ENCODE peak calls at places on chromosomes 12 and 14, in ten cellular contexts. J is uterus, Z is mucosa of descending colon, M is adrenal gland, A is dorsolateral prefrontal cortex, P is BJ, D is stomach, B is HepG2, O is right atrium auricular region, K is IMR-90. Y is an unnamed sample.

GRCh38 chr12:131203666-131204415 is 250.1 kb downstream of the ADGRD1 start:
- DNase-seq in A (peak; percentile 21), O (peak; percentile 40), J (no peak), P (no peak), D (no peak), B (no peak), Z (no peak), K (no peak), M (no peak), Y (no peak)

GRCh38 chr14:49594347-49595089 is 4.2 kb upstream of the LRR1 start:
- DNase-seq in K (peak; percentile 85), O (no peak), A (no peak), J (no peak), P (no peak), D (no peak), Z (peak; percentile 80), B (no peak), M (peak; percentile 73), Y (peak; percentile 70)

GRCh38 chr14:52776816-52777215 is 14.6 kb downstream of the GNPNAT1 start:
- DNase-seq in K (no peak), P (no peak), D (no peak), Z (no peak), A (no peak), B (peak; percentile 17), M (no peak), J (no peak), O (no peak), Y (no peak)

GRCh38 chr14:83294941-83295340 is 1761.3 kb upstream of the SEL1L start:
- DNase-seq in K (peak; percentile 51), A (no peak), B (no peak), Z (no peak), P (no peak), D (no peak), M (no peak), J (no peak), O (no peak), Y (no peak)

GRCh38 chr14:37150414-37150813 is 22.0 kb downstream of the SLC25A21 start:
- DNase-seq in D (no peak), O (no peak), P (no peak), Z (peak; percentile 21), K (peak; percentile 58), M (no peak), A (no peak), B (peak; percentile 63), J (no peak), Y (peak; percentile 62)

GRCh38 chr12:42196728-42197603 is 41.1 kb downstream of the YAF2 start:
- DNase-seq in O (no peak), Z (no peak), A (no peak), P (no peak), B (no peak), J (no peak), D (no peak), M (no peak), K (no peak), Y (no peak)

GRCh38 chr12:112214064-112214463 is 88.7 kb downstream of the TRAFD1 start:
- DNase-seq in Z (no peak), J (no peak), D (no peak), O (no peak), M (no peak), P (no peak), K (no peak), B (no peak), A (no peak), Y (no peak)

GRCh38 chr14:31326111-31326510 is 94.2 kb downstream of the HEATR5A start:
- DNase-seq in M (no peak), P (no peak), J (no peak), Z (peak; percentile 46), D (no peak), K (peak; percentile 39), B (peak; percentile 26), A (no peak), O (no peak), Y (peak; percentile 57)

GRCh38 chr12:57128519-57129247 is 400 bp downstream of the LRP1 start:
- DNase-seq in B (no peak), P (no peak), K (no peak), Z (peak; percentile 47), J (no peak), M (no peak), A (no peak), D (no peak), O (no peak), Y (no peak)

GRCh38 chr12:16605666-16606116 is 271 bp downstream of the LMO3 start:
- DNase-seq in M (no peak), Z (no peak), O (no peak), B (peak; percentile 9), D (no peak), K (peak; percentile 12), A (no peak), J (peak; percentile 41), P (no peak), Y (peak; percentile 28)

GRCh38 chr12:127389923-127390322 is 877.0 kb upstream of the TMEM132C start:
- DNase-seq in A (no peak), M (no peak), B (peak; percentile 3), D (no peak), K (peak; percentile 60), J (no peak), Z (no peak), P (no peak), O (no peak), Y (peak; percentile 65)

GRCh38 chr12:96073346-96074336 is 38.3 kb upstream of the LTA4H start:
- DNase-seq in P (no peak), B (no peak), D (no peak), K (no peak), M (no peak), O (no peak), Z (no peak), A (no peak), J (no peak), Y (no peak)

GRCh38 chr14:50926851-50927386 is 17.4 kb downstream of the PYGL start:
- DNase-seq in M (no peak), P (no peak), Z (no peak), A (no peak), O (no peak), D (no peak), K (no peak), J (no peak), B (no peak), Y (no peak)

GRCh38 chr12:95126076-95126475 is 52.7 kb upstream of the NR2C1 start:
- DNase-seq in Z (no peak), P (no peak), O (no peak), D (no peak), B (no peak), K (no peak), A (no peak), M (no peak), J (no peak), Y (no peak)

GRCh38 chr14:54226103-54226502 is 170.7 kb upstream of the CDKN3 start:
- DNase-seq in A (no peak), Z (no peak), J (no peak), B (no peak), P (no peak), O (no peak), M (no peak), D (no peak), K (peak; percentile 20), Y (peak; percentile 60)

GRCh38 chr14:90820958-90821357 is 4.7 kb upstream of the TTC7B start:
- DNase-seq in B (no peak), M (no peak), A (peak; percentile 61), P (no peak), J (no peak), D (peak; percentile 43), K (peak; percentile 55), Z (no peak), O (no peak), Y (peak; percentile 55)

GRCh38 chr12:4011597-4011996 is 138.4 kb upstream of the PARP11 start:
- DNase-seq in D (no peak), P (no peak), Z (no peak), B (peak; percentile 98), O (no peak), J (no peak), A (no peak), M (no peak), K (no peak), Y (no peak)

GRCh38 chr12:52575256-52575655 is 1.6 kb upstream of the KRT74 start:
- DNase-seq in D (no peak), J (no peak), K (no peak), B (no peak), O (no peak), M (no peak), Z (no peak), A (no peak), P (no peak), Y (no peak)

GRCh38 chr12:85920324-85920947 is 46.3 kb downstream of the NTS start:
- DNase-seq in A (no peak), J (no peak), M (no peak), Z (no peak), O (no peak), D (no peak), P (no peak), K (peak; percentile 6), B (peak; percentile 12), Y (peak; percentile 36)

DNA sequence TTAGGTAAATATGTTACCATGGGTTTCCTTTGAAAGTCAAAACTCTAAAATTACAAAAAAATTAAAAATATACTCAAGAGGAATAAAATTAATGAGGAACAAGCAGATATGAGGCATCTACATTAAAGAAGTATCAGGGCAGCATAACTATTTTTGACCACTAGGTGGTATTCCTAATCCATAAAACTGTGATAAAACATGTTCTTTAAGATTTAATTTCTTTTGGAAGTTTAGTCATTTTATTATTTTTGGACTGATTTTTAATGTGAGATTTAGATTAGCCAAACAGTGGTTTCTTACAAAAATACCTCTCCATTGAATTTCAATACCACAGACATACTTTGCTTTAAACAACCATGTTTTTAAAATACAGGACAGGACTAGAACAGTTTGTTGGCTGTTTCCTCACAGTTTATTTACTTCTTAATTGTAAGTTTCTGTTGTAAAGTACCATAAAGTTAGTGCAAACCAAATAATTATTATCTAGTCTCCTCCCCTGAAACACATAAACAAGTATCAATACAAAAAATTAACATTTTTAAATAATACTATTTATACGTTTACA is 49.8 kb downstream of the NTS start:
- DNase-seq in B (no peak), K (peak; percentile 49), P (no peak), A (no peak), D (no peak), Z (no peak), O (no peak), M (no peak), J (no peak), Y (peak; percentile 55)
- H3K4me3 ChIP-seq in B (no peak overlapping the region), K (no peak overlapping the region), P (no peak overlapping the region), A (no peak overlapping the region), D (no peak overlapping the region), Z (no peak overlapping the region), O (no peak overlapping the region), M (no peak overlapping the region), J (no peak overlapping the region), Y (no peak overlapping the region)

GRCh38 chr12:5273709-5274108 is 158.2 kb upstream of the NTF3 start:
- DNase-seq in B (no peak), Z (no peak), J (no peak), A (no peak), P (no peak), O (no peak), K (no peak), D (peak; percentile 38), M (no peak), Y (no peak)
- TF ChIP-seq CTCF in B (no peak), Z (no peak), J (no peak), A (no peak), P (no peak), O (no peak), K (no peak), D (no peak), M (no peak), Y (no peak)

GRCh38 chr14:63747836-63748235 is 20.0 kb upstream of the SGPP1 start:
- DNase-seq in K (no peak), J (no peak), D (no peak), O (no peak), P (no peak), Z (no peak), M (no peak), A (no peak), B (no peak), Y (no peak)
- H3K4me3 ChIP-seq in K (no peak overlapping the region), J (no peak overlapping the region), D (no peak overlapping the region), O (no peak overlapping the region), P (no peak overlapping the region), Z (no peak overlapping the region), M (no peak overlapping the region), A (no peak overlapping the region), B (no peak overlapping the region), Y (no peak overlapping the region)

GRCh38 chr14:34982421-34983147 is at the start of gene SRP54:
- DNase-seq in O (peak; percentile 97), Z (peak; percentile 99), A (peak; percentile 97), M (peak; percentile 99), D (peak; percentile 99), J (peak; percentile 99), P (peak; percentile 83), B (peak; percentile 100), K (peak; percentile 98), Y (peak; percentile 97)
- TF ChIP-seq CTCF in O (no peak), Z (no peak), A (no peak), M (peak; percentile 56), D (no peak), J (peak; percentile 54), P (peak; percentile 42), B (peak; percentile 67), K (peak; percentile 26), Y (peak; percentile 11)

Y was measured in fibroblast of mammary gland.